ENCODE peak calls at places on chromosome 12, in six cellular contexts. I is stromal cell of bone marrow; D is stimulated activated naive B cell treated with anti-CD40 and anti-IgM and Interleukin-4, amounts not matched to agents 10 μg/mL and 1 μg/mL and 100 μg/mL, for 72 hours; W is fibroblast of the conjunctiva; G is A549; J is GM13977. T is an unnamed sample.

GRCh38 chr12:56487448-56488040 is 417 bp downstream of the GLS2 start:
- DNase-seq in I (no peak), D (peak), W (no peak), G (no peak), J (peak), T (peak)

GRCh38 chr12:75868501-75868900 is 163.1 kb downstream of the PHLDA1 start:
- DNase-seq in I (no peak), D (no peak), W (no peak), G (no peak), J (no peak), T (no peak)

GRCh38 chr12:31590730-31591307 is at the start of gene DENND5B:
- DNase-seq in I (peak), D (peak), W (peak), G (peak), J (peak), T (peak)

GRCh38 chr12:13147688-13148531 is 44.4 kb upstream of the GSG1 start:
- DNase-seq in I (no peak), D (no peak), W (no peak), G (no peak), J (no peak), T (no peak)

GRCh38 chr12:116604151-116604550 is 45.0 kb downstream of the MAP1LC3B2 start:
- DNase-seq in I (no peak), D (no peak), W (no peak), G (no peak), J (no peak), T (no peak)

GRCh38 chr12:97560359-97560758 is 97.8 kb downstream of the RMST start:
- DNase-seq in I (no peak), D (no peak), W (no peak), G (no peak), J (no peak), T (no peak)

GRCh38 chr12:25707056-25707455 is 154.0 kb upstream of the LMNTD1 start:
- DNase-seq in I (no peak), D (no peak), W (no peak), G (no peak), J (no peak), T (no peak)

GRCh38 chr12:58554522-58555157 is 365.7 kb downstream of the LRIG3 start:
- DNase-seq in I (no peak), D (no peak), W (no peak), G (no peak), J (no peak), T (no peak)

GRCh38 chr12:4978737-4979136 is 64.9 kb upstream of the KCNA5 start:
- DNase-seq in I (no peak), D (no peak), W (no peak), G (no peak), J (no peak), T (no peak)

GRCh38 chr12:14656846-14657245 is 39.6 kb downstream of the GUCY2C start:
- DNase-seq in I (no peak), D (no peak), W (no peak), G (no peak), J (no peak), T (no peak)

GRCh38 chr12:51622564-51622963 is 31.5 kb downstream of the SCN8A start:
- DNase-seq in I (peak), D (no peak), W (no peak), G (no peak), J (no peak), T (no peak)

GRCh38 chr12:44573723-44574122 is 302.4 kb downstream of the NELL2 start:
- DNase-seq in I (no peak), D (no peak), W (no peak), G (no peak), J (no peak), T (no peak)

GRCh38 chr12:21054334-21054733 is 76.7 kb upstream of the SLCO1B1 start:
- DNase-seq in I (peak), D (no peak), W (no peak), G (no peak), J (no peak), T (no peak)

GRCh38 chr12:52243264-52243773 is 10.3 kb downstream of the KRT7 start:
- DNase-seq in I (no peak), D (no peak), W (no peak), G (no peak), J (peak), T (no peak)

GRCh38 chr12:49389092-49389703 is 21.9 kb downstream of the SPATS2 start:
- DNase-seq in I (no peak), D (peak), W (no peak), G (no peak), J (no peak), T (no peak)

GRCh38 chr12:1650954-1651353 is 21.9 kb downstream of the WNT5B start:
- DNase-seq in I (no peak), D (no peak), W (no peak), G (no peak), J (no peak), T (no peak)

GRCh38 chr12:106251636-106252035 is 3.8 kb upstream of the CKAP4 start:
- DNase-seq in I (no peak), D (no peak), W (no peak), G (no peak), J (no peak), T (no peak)

GRCh38 chr12:68839183-68840147 is 31.5 kb downstream of the MDM2 start:
- DNase-seq in I (no peak), D (no peak), W (no peak), G (no peak), J (no peak), T (no peak)

GRCh38 chr12:45914090-45914489 is 76.3 kb downstream of the SCAF11 start:
- DNase-seq in I (peak), D (no peak), W (peak), G (no peak), J (peak), T (no peak)

GRCh38 chr12:64665506-64665905 is 55.2 kb downstream of the RASSF3 start:
- DNase-seq in I (no peak), D (peak), W (no peak), G (no peak), J (no peak), T (no peak)

GRCh38 chr12:73991138-73991537 is 546.5 kb upstream of the ATXN7L3B start:
- DNase-seq in I (no peak), D (no peak), W (no peak), G (no peak), J (no peak), T (no peak)

GRCh38 chr12:52672321-52672933 is 7.8 kb downstream of the KRT1 start:
- DNase-seq in I (no peak), D (no peak), W (no peak), G (no peak), J (no peak), T (no peak)

GRCh38 chr12:120314220-120314619 is 12.1 kb downstream of the SIRT4 start:
- DNase-seq in I (no peak), D (no peak), W (no peak), G (peak), J (no peak), T (no peak)

GRCh38 chr12:46722737-46723136 is 103.1 kb downstream of the SLC38A4 start:
- DNase-seq in I (no peak), D (no peak), W (peak), G (no peak), J (no peak), T (no peak)

GRCh38 chr12:15005064-15005463 is 32.2 kb downstream of the PDE6H start:
- DNase-seq in I (no peak), D (no peak), W (no peak), G (no peak), J (no peak), T (no peak)

GRCh38 chr12:25730489-25731349 is 177.6 kb upstream of the LMNTD1 start:
- DNase-seq in I (no peak), D (no peak), W (no peak), G (no peak), J (no peak), T (no peak)

T was measured in GM06990.